ENCODE peak calls at places on chromosomes 11 and 22, in six cellular contexts. One of them, this sample, is unnamed.

GRCh38 chr11:96339704-96340554 is 3.1 kb downstream of the MAML2 start:
- DNase-seq in PC-3: no peak
- DNase-seq in activated CD4-positive, alpha-beta T cell treated with anti-CD3 and anti-CD28 coated beads for 24 hours: no peak
- DNase-seq in T-helper 1 cell: no peak
- DNase-seq in stimulated activated CD8-positive, alpha-beta memory T cell treated with anti-CD3 and anti-CD28 coated beads, Interleukin-4, amount 100 ng/mL, for 48 hours: no peak
- DNase-seq in kidney epithelial cell: no peak
- DNase-seq in this sample: no peak

GRCh38 chr11:21897203-21897602 is 295.7 kb upstream of the ANO5 start:
- DNase-seq in PC-3: no peak
- DNase-seq in activated CD4-positive, alpha-beta T cell treated with anti-CD3 and anti-CD28 coated beads for 24 hours: no peak
- DNase-seq in T-helper 1 cell: no peak
- DNase-seq in stimulated activated CD8-positive, alpha-beta memory T cell treated with anti-CD3 and anti-CD28 coated beads, Interleukin-4, amount 100 ng/mL, for 48 hours: no peak
- DNase-seq in kidney epithelial cell: no peak
- DNase-seq in this sample: no peak

GRCh38 chr22:34038801-34039200 is 118.5 kb upstream of the LARGE1 start:
- DNase-seq in PC-3: no peak
- DNase-seq in activated CD4-positive, alpha-beta T cell treated with anti-CD3 and anti-CD28 coated beads for 24 hours: no peak
- DNase-seq in T-helper 1 cell: no peak
- DNase-seq in stimulated activated CD8-positive, alpha-beta memory T cell treated with anti-CD3 and anti-CD28 coated beads, Interleukin-4, amount 100 ng/mL, for 48 hours: no peak
- DNase-seq in kidney epithelial cell: no peak
- DNase-seq in this sample: no peak

GRCh38 chr11:88410056-88410455 is 72.5 kb upstream of the CTSC start:
- DNase-seq in PC-3: no peak
- DNase-seq in activated CD4-positive, alpha-beta T cell treated with anti-CD3 and anti-CD28 coated beads for 24 hours: no peak
- DNase-seq in T-helper 1 cell: no peak
- DNase-seq in stimulated activated CD8-positive, alpha-beta memory T cell treated with anti-CD3 and anti-CD28 coated beads, Interleukin-4, amount 100 ng/mL, for 48 hours: no peak
- DNase-seq in kidney epithelial cell: no peak
- DNase-seq in this sample: no peak

GRCh38 chr11:64400096-64400495 is 41.1 kb downstream of the RPS6KA4 start:
- DNase-seq in PC-3: peak
- DNase-seq in activated CD4-positive, alpha-beta T cell treated with anti-CD3 and anti-CD28 coated beads for 24 hours: no peak
- DNase-seq in T-helper 1 cell: no peak
- DNase-seq in stimulated activated CD8-positive, alpha-beta memory T cell treated with anti-CD3 and anti-CD28 coated beads, Interleukin-4, amount 100 ng/mL, for 48 hours: no peak
- DNase-seq in kidney epithelial cell: no peak
- DNase-seq in this sample: no peak

GRCh38 chr11:55949330-55949729 is 13.1 kb upstream of the OR5I1 start:
- DNase-seq in PC-3: no peak
- DNase-seq in activated CD4-positive, alpha-beta T cell treated with anti-CD3 and anti-CD28 coated beads for 24 hours: no peak
- DNase-seq in T-helper 1 cell: no peak
- DNase-seq in stimulated activated CD8-positive, alpha-beta memory T cell treated with anti-CD3 and anti-CD28 coated beads, Interleukin-4, amount 100 ng/mL, for 48 hours: no peak
- DNase-seq in kidney epithelial cell: no peak
- DNase-seq in this sample: no peak

GRCh38 chr22:29907753-29908515 is 25.0 kb downstream of the MTMR3 start:
- DNase-seq in PC-3: peak
- DNase-seq in activated CD4-positive, alpha-beta T cell treated with anti-CD3 and anti-CD28 coated beads for 24 hours: no peak
- DNase-seq in T-helper 1 cell: no peak
- DNase-seq in stimulated activated CD8-positive, alpha-beta memory T cell treated with anti-CD3 and anti-CD28 coated beads, Interleukin-4, amount 100 ng/mL, for 48 hours: peak
- DNase-seq in kidney epithelial cell: peak
- DNase-seq in this sample: peak

GRCh38 chr11:77252555-77253270 is 48.8 kb downstream of the GDPD4 start:
- DNase-seq in PC-3: no peak
- DNase-seq in activated CD4-positive, alpha-beta T cell treated with anti-CD3 and anti-CD28 coated beads for 24 hours: no peak
- DNase-seq in T-helper 1 cell: no peak
- DNase-seq in stimulated activated CD8-positive, alpha-beta memory T cell treated with anti-CD3 and anti-CD28 coated beads, Interleukin-4, amount 100 ng/mL, for 48 hours: no peak
- DNase-seq in kidney epithelial cell: no peak
- DNase-seq in this sample: no peak

GRCh38 chr11:71304045-71304444 is 51.7 kb upstream of the SHANK2 start:
- DNase-seq in PC-3: no peak
- DNase-seq in activated CD4-positive, alpha-beta T cell treated with anti-CD3 and anti-CD28 coated beads for 24 hours: no peak
- DNase-seq in T-helper 1 cell: no peak
- DNase-seq in stimulated activated CD8-positive, alpha-beta memory T cell treated with anti-CD3 and anti-CD28 coated beads, Interleukin-4, amount 100 ng/mL, for 48 hours: no peak
- DNase-seq in kidney epithelial cell: no peak
- DNase-seq in this sample: no peak

GRCh38 chr22:50151571-50152537 is 18.7 kb upstream of the PANX2 start:
- DNase-seq in PC-3: no peak
- DNase-seq in activated CD4-positive, alpha-beta T cell treated with anti-CD3 and anti-CD28 coated beads for 24 hours: no peak
- DNase-seq in T-helper 1 cell: no peak
- DNase-seq in stimulated activated CD8-positive, alpha-beta memory T cell treated with anti-CD3 and anti-CD28 coated beads, Interleukin-4, amount 100 ng/mL, for 48 hours: no peak
- DNase-seq in kidney epithelial cell: no peak
- DNase-seq in this sample: no peak

GRCh38 chr11:43937434-43938411 is 4.7 kb upstream of the C11orf96 start:
- DNase-seq in PC-3: peak
- DNase-seq in activated CD4-positive, alpha-beta T cell treated with anti-CD3 and anti-CD28 coated beads for 24 hours: no peak
- DNase-seq in T-helper 1 cell: no peak
- DNase-seq in stimulated activated CD8-positive, alpha-beta memory T cell treated with anti-CD3 and anti-CD28 coated beads, Interleukin-4, amount 100 ng/mL, for 48 hours: no peak
- DNase-seq in kidney epithelial cell: no peak
- DNase-seq in this sample: no peak

GRCh38 chr11:43646767-43647166 is 33.8 kb upstream of the HSD17B12 start:
- DNase-seq in PC-3: no peak
- DNase-seq in activated CD4-positive, alpha-beta T cell treated with anti-CD3 and anti-CD28 coated beads for 24 hours: no peak
- DNase-seq in T-helper 1 cell: no peak
- DNase-seq in stimulated activated CD8-positive, alpha-beta memory T cell treated with anti-CD3 and anti-CD28 coated beads, Interleukin-4, amount 100 ng/mL, for 48 hours: no peak
- DNase-seq in kidney epithelial cell: no peak
- DNase-seq in this sample: no peak

GRCh38 chr22:47194476-47195155 is 432.2 kb downstream of the TBC1D22A start:
- DNase-seq in PC-3: no peak
- DNase-seq in activated CD4-positive, alpha-beta T cell treated with anti-CD3 and anti-CD28 coated beads for 24 hours: no peak
- DNase-seq in T-helper 1 cell: no peak
- DNase-seq in stimulated activated CD8-positive, alpha-beta memory T cell treated with anti-CD3 and anti-CD28 coated beads, Interleukin-4, amount 100 ng/mL, for 48 hours: peak
- DNase-seq in kidney epithelial cell: no peak
- DNase-seq in this sample: no peak

GRCh38 chr11:115220423-115220822 is 283.8 kb downstream of the CADM1 start:
- DNase-seq in PC-3: no peak
- DNase-seq in activated CD4-positive, alpha-beta T cell treated with anti-CD3 and anti-CD28 coated beads for 24 hours: no peak
- DNase-seq in T-helper 1 cell: no peak
- DNase-seq in stimulated activated CD8-positive, alpha-beta memory T cell treated with anti-CD3 and anti-CD28 coated beads, Interleukin-4, amount 100 ng/mL, for 48 hours: no peak
- DNase-seq in kidney epithelial cell: no peak
- DNase-seq in this sample: no peak

GRCh38 chr22:46537946-46538815 is 761 bp upstream of the CELSR1 start:
- DNase-seq in PC-3: peak
- DNase-seq in activated CD4-positive, alpha-beta T cell treated with anti-CD3 and anti-CD28 coated beads for 24 hours: no peak
- DNase-seq in T-helper 1 cell: no peak
- DNase-seq in stimulated activated CD8-positive, alpha-beta memory T cell treated with anti-CD3 and anti-CD28 coated beads, Interleukin-4, amount 100 ng/mL, for 48 hours: no peak
- DNase-seq in kidney epithelial cell: no peak
- DNase-seq in this sample: no peak

GRCh38 chr11:130177782-130178181 is 18.2 kb downstream of the ST14 start:
- DNase-seq in PC-3: no peak
- DNase-seq in activated CD4-positive, alpha-beta T cell treated with anti-CD3 and anti-CD28 coated beads for 24 hours: no peak
- DNase-seq in T-helper 1 cell: no peak
- DNase-seq in stimulated activated CD8-positive, alpha-beta memory T cell treated with anti-CD3 and anti-CD28 coated beads, Interleukin-4, amount 100 ng/mL, for 48 hours: no peak
- DNase-seq in kidney epithelial cell: no peak
- DNase-seq in this sample: no peak

GRCh38 chr11:92314499-92314898 is 89.9 kb downstream of the FAT3 start:
- DNase-seq in PC-3: no peak
- DNase-seq in activated CD4-positive, alpha-beta T cell treated with anti-CD3 and anti-CD28 coated beads for 24 hours: no peak
- DNase-seq in T-helper 1 cell: no peak
- DNase-seq in stimulated activated CD8-positive, alpha-beta memory T cell treated with anti-CD3 and anti-CD28 coated beads, Interleukin-4, amount 100 ng/mL, for 48 hours: no peak
- DNase-seq in kidney epithelial cell: no peak
- DNase-seq in this sample: no peak

GRCh38 chr22:39953101-39953500 is 7.1 kb upstream of the TMA7B start:
- DNase-seq in PC-3: no peak
- DNase-seq in activated CD4-positive, alpha-beta T cell treated with anti-CD3 and anti-CD28 coated beads for 24 hours: no peak
- DNase-seq in T-helper 1 cell: no peak
- DNase-seq in stimulated activated CD8-positive, alpha-beta memory T cell treated with anti-CD3 and anti-CD28 coated beads, Interleukin-4, amount 100 ng/mL, for 48 hours: no peak
- DNase-seq in kidney epithelial cell: no peak
- DNase-seq in this sample: no peak

GRCh38 chr22:25236417-25236816 is 17.0 kb downstream of the CRYBB2 start:
- DNase-seq in PC-3: no peak
- DNase-seq in activated CD4-positive, alpha-beta T cell treated with anti-CD3 and anti-CD28 coated beads for 24 hours: no peak
- DNase-seq in T-helper 1 cell: no peak
- DNase-seq in stimulated activated CD8-positive, alpha-beta memory T cell treated with anti-CD3 and anti-CD28 coated beads, Interleukin-4, amount 100 ng/mL, for 48 hours: no peak
- DNase-seq in kidney epithelial cell: no peak
- DNase-seq in this sample: no peak

This sample was measured in non-pigmented ciliary epithelial cell.